ENCODE peak calls at places on chromosome 9, in nine cellular contexts. D is stimulated activated CD4-positive, alpha-beta T cell treated with anti-CD3 and anti-CD28 coated beads, Interleukin-1b, Interleukin-23, amount 100 ng/mL, for 24 hours; B is HFFc6; S is NCI-H510A treated with DMSO at 0.1 percent for 48 hours; F is KBM-7; L is NCI-H460; H is AML-193; P is non-pigmented ciliary epithelial cell; Q is transverse colon. Y is an unnamed sample.
A peak's percentile ranks its signal among the peaks of the same experiment; 100 is the strongest.

GRCh38 chr9:3043369-3043768 is 199.5 kb upstream of the PUM3 start:
- DNase-seq in D (no peak), B (no peak), S (no peak), F (no peak), L (no peak), H (no peak), P (no peak), Q (no peak), Y (no peak)

GRCh38 chr9:37144762-37145161 is 24.4 kb downstream of the ZCCHC7 start:
- DNase-seq in D (no peak), B (peak; percentile 22), S (no peak), F (no peak), L (no peak), H (no peak), P (no peak), Q (no peak), Y (no peak)

GRCh38 chr9:347667-348292 is 133.1 kb downstream of the DOCK8 start:
- DNase-seq in D (no peak), B (peak; percentile 45), S (peak; percentile 2), F (peak; percentile 28), L (peak; percentile 34), H (peak; percentile 13), P (no peak), Q (no peak), Y (no peak)

GRCh38 chr9:109894444-109894843 is 114.4 kb downstream of the PALM2AKAP2 start:
- DNase-seq in D (no peak), B (no peak), S (no peak), F (no peak), L (no peak), H (no peak), P (no peak), Q (no peak), Y (no peak)

GRCh38 chr9:19925674-19926503 is 137.1 kb upstream of the SLC24A2 start:
- DNase-seq in D (peak; percentile 58), B (peak; percentile 65), S (peak; percentile 81), F (peak; percentile 80), L (peak; percentile 64), H (peak; percentile 58), P (no peak), Q (peak; percentile 69), Y (peak; percentile 27)

GRCh38 chr9:114697951-114698351 is 16.0 kb upstream of the TEX48 start:
- DNase-seq in D (no peak), B (no peak), S (no peak), F (no peak), L (no peak), H (no peak), P (no peak), Q (no peak), Y (no peak)

GRCh38 chr9:109167716-109168115 is 667 bp upstream of the FRRS1L start:
- DNase-seq in D (no peak), B (no peak), S (peak; percentile 7), F (no peak), L (no peak), H (no peak), P (no peak), Q (no peak), Y (no peak)

GRCh38 chr9:137666505-137666809 is 47.7 kb downstream of the EHMT1 start:
- DNase-seq in D (no peak), B (no peak), S (no peak), F (no peak), L (no peak), H (no peak), P (no peak), Q (no peak), Y (no peak)

GRCh38 chr9:109310486-109310901 is 10.4 kb downstream of the EPB41L4B start:
- DNase-seq in D (no peak), B (no peak), S (no peak), F (no peak), L (no peak), H (no peak), P (no peak), Q (no peak), Y (no peak)

GRCh38 chr9:19935422-19935821 is 146.6 kb upstream of the SLC24A2 start:
- DNase-seq in D (no peak), B (no peak), S (no peak), F (no peak), L (no peak), H (no peak), P (no peak), Q (no peak), Y (no peak)

GRCh38 chr9:133064241-133065069 is 2.7 kb downstream of the CEL start:
- DNase-seq in D (no peak), B (no peak), S (no peak), F (no peak), L (no peak), H (no peak), P (no peak), Q (no peak), Y (no peak)

GRCh38 chr9:93346240-93347112 is 105.0 kb upstream of the FAM120A start:
- DNase-seq in D (no peak), B (no peak), S (no peak), F (no peak), L (no peak), H (no peak), P (no peak), Q (no peak), Y (no peak)

GRCh38 chr9:18032636-18033035 is 441.3 kb upstream of the ADAMTSL1 start:
- DNase-seq in D (no peak), B (no peak), S (no peak), F (no peak), L (no peak), H (no peak), P (no peak), Q (no peak), Y (no peak)

GRCh38 chr9:86836797-86837196 is 110.5 kb downstream of the GAS1 start:
- DNase-seq in D (no peak), B (no peak), S (no peak), F (no peak), L (no peak), H (no peak), P (no peak), Q (no peak), Y (no peak)

GRCh38 chr9:133569891-133570651 is 35.6 kb downstream of the ADAMTSL2 start:
- DNase-seq in D (no peak), B (no peak), S (peak; percentile 41), F (no peak), L (no peak), H (no peak), P (no peak), Q (no peak), Y (no peak)

GRCh38 chr9:70746760-70747159 is 332.3 kb upstream of the KLF9 start:
- DNase-seq in D (no peak), B (no peak), S (no peak), F (no peak), L (no peak), H (no peak), P (no peak), Q (no peak), Y (peak; percentile 61)

GRCh38 chr9:134365791-134366222 is 39.6 kb downstream of the RXRA start:
- DNase-seq in D (no peak), B (peak; percentile 3), S (no peak), F (peak; percentile 19), L (no peak), H (no peak), P (no peak), Q (peak; percentile 50), Y (no peak)

GRCh38 chr9:30015073-30015472 is 2369.4 kb upstream of the ACO1 start:
- DNase-seq in D (no peak), B (no peak), S (no peak), F (no peak), L (no peak), H (no peak), P (no peak), Q (no peak), Y (no peak)

GRCh38 chr9:93125331-93125894 is 8.6 kb downstream of the NINJ1 start:
- DNase-seq in D (no peak), B (no peak), S (no peak), F (no peak), L (no peak), H (no peak), P (no peak), Q (peak; percentile 2), Y (no peak)